ENCODE peak calls at places on chromosomes 13 and 19, in six cellular contexts. Z is brain pericyte; S is cardiac fibroblast; U is stimulated activated CD4-positive, alpha-beta T cell treated with anti-CD3 and anti-CD28 coated beads, Interleukin-15, amount 100 ng/mL, for 1 hour; P is fibroblast of the conjunctiva; T is Calu3. O is an unnamed sample.

GRCh38 chr19:46192990-46193650 is 36.4 kb upstream of the IGFL1 start:
- DNase-seq in U (no peak), Z (no peak), P (no peak), T (peak; percentile 48), S (peak; percentile 48), O (no peak)

GRCh38 chr13:62512194-62513141 is 1096.8 kb upstream of the PCDH20 start:
- DNase-seq in T (peak; percentile 13), P (peak; percentile 5), U (no peak), S (peak; percentile 23), Z (peak; percentile 1), O (no peak)

GRCh38 chr19:2413629-2414028 is 13.8 kb downstream of the TIMM13 start:
- DNase-seq in S (no peak), P (no peak), U (no peak), Z (no peak), T (no peak), O (no peak)

GRCh38 chr13:37443538-37443937 is 155.0 kb downstream of the POSTN start:
- DNase-seq in S (peak; percentile 62), U (no peak), P (no peak), T (no peak), Z (no peak), O (no peak)

GRCh38 chr13:104256701-104257100 is 1190.5 kb upstream of the SLC10A2 start:
- DNase-seq in S (no peak), P (no peak), U (no peak), Z (no peak), T (no peak), O (no peak)

GRCh38 chr19:35779033-35779432 is 3.7 kb downstream of the ARHGAP33 start:
- DNase-seq in U (no peak), Z (no peak), S (no peak), T (no peak), P (no peak), O (no peak)

GRCh38 chr19:51586103-51586728 is 15.1 kb downstream of the ZNF175 start:
- DNase-seq in Z (no peak), T (no peak), P (no peak), S (no peak), U (no peak), O (no peak)

GRCh38 chr13:48383384-48383783 is 29.5 kb downstream of the LPAR6 start:
- DNase-seq in Z (no peak), U (no peak), P (no peak), T (no peak), S (no peak), O (no peak)

GRCh38 chr19:29878973-29879654 is 62.9 kb upstream of the URI1 start:
- DNase-seq in T (peak; percentile 12), U (no peak), Z (no peak), S (peak; percentile 23), P (no peak), O (no peak)

GRCh38 chr13:99439850-99440604 is 61.2 kb upstream of the TM9SF2 start:
- DNase-seq in P (no peak), S (no peak), U (no peak), T (no peak), Z (no peak), O (no peak)

GRCh38 chr13:53398051-53398450 is 369.4 kb downstream of the OLFM4 start:
- DNase-seq in P (no peak), S (no peak), U (no peak), Z (no peak), T (no peak), O (no peak)

GRCh38 chr19:7883796-7884570 is 4.3 kb upstream of the LRRC8E start:
- DNase-seq in Z (no peak), S (peak; percentile 70), U (no peak), P (no peak), T (no peak), O (no peak)

GRCh38 chr13:33610471-33611015 is 207.4 kb upstream of the RFC3 start:
- DNase-seq in U (peak; percentile 15), P (no peak), Z (no peak), T (no peak), S (peak; percentile 44), O (peak; percentile 53)

GRCh38 chr19:33240181-33240771 is 14.6 kb upstream of the SLC7A10 start:
- DNase-seq in U (no peak), S (no peak), Z (no peak), P (no peak), T (no peak), O (no peak)

GRCh38 chr13:35810286-35810685 is 320.9 kb downstream of the DCLK1 start:
- DNase-seq in Z (no peak), P (no peak), U (no peak), T (no peak), S (no peak), O (no peak)

O was measured in central memory CD4-positive, alpha-beta T cell.